ENCODE peak calls at places on chromosomes 4 and X, in seven cellular contexts. M is AG04449; G is epithelial cell of esophagus; J is hippocampal formation; C is CD4-positive, alpha-beta T cell; T is naive thymus-derived CD8-positive, alpha-beta T cell; O is germinal center. U is an unnamed sample.

GRCh38 chr4:142091085-142091513 is 454.7 kb downstream of the IL15 start:
- DNase-seq in M (peak; percentile 76), G (peak; percentile 87), J (no peak), C (no peak), T (no peak), O (no peak), U (no peak)

GRCh38 chrX:95065151-95065550 is 1391.1 kb downstream of the FAM133A start:
- DNase-seq in M (no peak), G (no peak), J (no peak), C (no peak), T (no peak), O (no peak), U (no peak)

GRCh38 chr4:52915730-52916129 is 53.6 kb downstream of the RASL11B start:
- DNase-seq in M (no peak), G (peak; percentile 34), J (peak; percentile 46), C (no peak), T (no peak), O (no peak), U (no peak)

GRCh38 chrX:107454302-107454701 is 4.8 kb downstream of the FRMPD3 start:
- DNase-seq in M (no peak), G (peak; percentile 75), J (no peak), C (no peak), T (no peak), O (no peak), U (no peak)

GRCh38 chr4:57077550-57078311 is 32.5 kb downstream of the IGFBP7 start:
- DNase-seq in M (no peak), G (peak; percentile 98), J (no peak), C (no peak), T (no peak), O (no peak), U (no peak)

GRCh38 chrX:6695717-6696116 is 160.8 kb upstream of the VCX3A start:
- DNase-seq in M (no peak), G (no peak), J (no peak), C (no peak), T (no peak), O (no peak), U (no peak)

GRCh38 chr4:3449047-3449573 is 7.3 kb downstream of the HGFAC start:
- DNase-seq in M (no peak), G (no peak), J (no peak), C (no peak), T (no peak), O (no peak), U (no peak)

GRCh38 chr4:33073811-33074210 is 2353.6 kb downstream of the PCDH7 start:
- DNase-seq in M (no peak), G (no peak), J (no peak), C (no peak), T (no peak), O (no peak), U (peak; percentile 55)

GRCh38 chrX:15680401-15680800 is 15.8 kb upstream of the CLTRN start:
- DNase-seq in M (no peak), G (peak; percentile 35), J (no peak), C (no peak), T (no peak), O (no peak), U (no peak)

GRCh38 chrX:136209016-136209738 is 42.0 kb downstream of the MAP7D3 start:
- DNase-seq in M (no peak), G (peak; percentile 30), J (peak; percentile 21), C (peak; percentile 6), T (no peak), O (peak; percentile 4), U (peak; percentile 44)

GRCh38 chr4:71540749-71541269 is 202.0 kb downstream of the SLC4A4 start:
- DNase-seq in M (no peak), G (no peak), J (no peak), C (no peak), T (no peak), O (no peak), U (no peak)

GRCh38 chr4:47567511-47567910 is 82.4 kb downstream of the ATP10D start:
- DNase-seq in M (no peak), G (peak; percentile 48), J (no peak), C (no peak), T (no peak), O (no peak), U (no peak)